ENCODE peak calls at places on chromosomes 6 and 20, in eight cellular contexts. One of them, this sample, is unnamed.

GRCh38 chr20:23283096-23283850 is 67.3 kb upstream of the NXT1 start:
- DNase-seq in HFFc6: no peak
- DNase-seq in astrocyte: no peak
- DNase-seq in sigmoid colon: no peak
- DNase-seq in adrenal gland: no peak
- DNase-seq in AG10803: no peak
- DNase-seq in mesothelial cell of epicardium: no peak
- DNase-seq in IMR-90: no peak
- DNase-seq in this sample: no peak

GRCh38 chr6:144033816-144034540 is 25.9 kb upstream of the PLAGL1 start:
- DNase-seq in mesothelial cell of epicardium: no peak
- DNase-seq in adrenal gland: no peak
- DNase-seq in IMR-90: peak; percentile 69
- DNase-seq in HFFc6: peak; percentile 80
- DNase-seq in AG10803: peak; percentile 93
- DNase-seq in astrocyte: peak; percentile 71
- DNase-seq in sigmoid colon: no peak
- DNase-seq in this sample: no peak

GRCh38 chr20:20743511-20744169 is 31.2 kb upstream of the RALGAPA2 start:
- DNase-seq in adrenal gland: no peak
- DNase-seq in mesothelial cell of epicardium: no peak
- DNase-seq in sigmoid colon: peak; percentile 89
- DNase-seq in HFFc6: no peak
- DNase-seq in astrocyte: peak; percentile 2
- DNase-seq in IMR-90: no peak
- DNase-seq in AG10803: no peak
- DNase-seq in this sample: no peak

GRCh38 chr6:53366128-53366527 is 17.4 kb upstream of the ELOVL5 start:
- DNase-seq in astrocyte: no peak
- DNase-seq in adrenal gland: no peak
- DNase-seq in IMR-90: no peak
- DNase-seq in AG10803: no peak
- DNase-seq in sigmoid colon: no peak
- DNase-seq in HFFc6: no peak
- DNase-seq in mesothelial cell of epicardium: no peak
- DNase-seq in this sample: no peak

GRCh38 chr20:48846516-48847492 is 19.0 kb upstream of the PREX1 start:
- DNase-seq in HFFc6: no peak
- DNase-seq in astrocyte: no peak
- DNase-seq in IMR-90: no peak
- DNase-seq in adrenal gland: no peak
- DNase-seq in mesothelial cell of epicardium: no peak
- DNase-seq in sigmoid colon: no peak
- DNase-seq in AG10803: no peak
- DNase-seq in this sample: peak; percentile 80

GRCh38 chr6:137625808-137626207 is 131.6 kb upstream of the OLIG3 start:
- DNase-seq in sigmoid colon: no peak
- DNase-seq in adrenal gland: no peak
- DNase-seq in HFFc6: no peak
- DNase-seq in IMR-90: no peak
- DNase-seq in AG10803: no peak
- DNase-seq in astrocyte: no peak
- DNase-seq in mesothelial cell of epicardium: no peak
- DNase-seq in this sample: no peak

GRCh38 chr6:99822741-99823512 is 171.1 kb downstream of the MCHR2 start:
- DNase-seq in HFFc6: peak; percentile 85
- DNase-seq in mesothelial cell of epicardium: no peak
- DNase-seq in adrenal gland: no peak
- DNase-seq in AG10803: peak; percentile 76
- DNase-seq in sigmoid colon: no peak
- DNase-seq in astrocyte: peak; percentile 44
- DNase-seq in IMR-90: peak; percentile 82
- DNase-seq in this sample: peak; percentile 66

GRCh38 chr6:149851461-149851860 is 12.7 kb downstream of the LRP11 start:
- DNase-seq in AG10803: peak; percentile 73
- DNase-seq in astrocyte: peak; percentile 36
- DNase-seq in mesothelial cell of epicardium: no peak
- DNase-seq in HFFc6: peak; percentile 59
- DNase-seq in sigmoid colon: no peak
- DNase-seq in adrenal gland: no peak
- DNase-seq in IMR-90: peak; percentile 78
- DNase-seq in this sample: no peak

GRCh38 chr6:95318137-95318536 is 259.2 kb upstream of the MANEA start:
- DNase-seq in astrocyte: no peak
- DNase-seq in mesothelial cell of epicardium: no peak
- DNase-seq in HFFc6: no peak
- DNase-seq in adrenal gland: no peak
- DNase-seq in AG10803: no peak
- DNase-seq in IMR-90: no peak
- DNase-seq in sigmoid colon: no peak
- DNase-seq in this sample: no peak

GRCh38 chr6:148240463-148240845 is 102.2 kb upstream of the SASH1 start:
- DNase-seq in astrocyte: peak; percentile 87
- DNase-seq in sigmoid colon: no peak
- DNase-seq in adrenal gland: no peak
- DNase-seq in mesothelial cell of epicardium: no peak
- DNase-seq in HFFc6: peak; percentile 64
- DNase-seq in IMR-90: peak; percentile 86
- DNase-seq in AG10803: peak; percentile 91
- DNase-seq in this sample: no peak

GRCh38 chr6:157989541-157990289 is 8.1 kb downstream of the SYNJ2 start:
- DNase-seq in sigmoid colon: peak; percentile 90
- DNase-seq in astrocyte: peak; percentile 62
- DNase-seq in AG10803: no peak
- DNase-seq in adrenal gland: peak; percentile 85
- DNase-seq in IMR-90: peak; percentile 65
- DNase-seq in mesothelial cell of epicardium: no peak
- DNase-seq in HFFc6: peak; percentile 47
- DNase-seq in this sample: no peak

GRCh38 chr6:82331031-82331773 is 32.4 kb upstream of the TPBG start:
- DNase-seq in adrenal gland: no peak
- DNase-seq in AG10803: peak; percentile 81
- DNase-seq in mesothelial cell of epicardium: no peak
- DNase-seq in HFFc6: peak; percentile 72
- DNase-seq in astrocyte: peak; percentile 49
- DNase-seq in sigmoid colon: no peak
- DNase-seq in IMR-90: peak; percentile 42
- DNase-seq in this sample: no peak

GRCh38 chr20:1169224-1169623 is 15.6 kb downstream of the TMEM74B start:
- DNase-seq in adrenal gland: no peak
- DNase-seq in AG10803: no peak
- DNase-seq in astrocyte: no peak
- DNase-seq in HFFc6: no peak
- DNase-seq in sigmoid colon: no peak
- DNase-seq in IMR-90: no peak
- DNase-seq in mesothelial cell of epicardium: no peak
- DNase-seq in this sample: no peak

GRCh38 chr6:111605100-111605748 is 454 bp downstream of the TRAF3IP2 start:
- DNase-seq in HFFc6: peak; percentile 84
- DNase-seq in adrenal gland: peak; percentile 63
- DNase-seq in AG10803: peak; percentile 97
- DNase-seq in astrocyte: peak; percentile 81
- DNase-seq in sigmoid colon: peak; percentile 92
- DNase-seq in mesothelial cell of epicardium: peak; percentile 54
- DNase-seq in IMR-90: peak; percentile 86
- DNase-seq in this sample: peak; percentile 45

GRCh38 chr20:49896204-49896603 is 19.1 kb downstream of the SPATA2 start:
- DNase-seq in AG10803: no peak
- DNase-seq in adrenal gland: no peak
- DNase-seq in sigmoid colon: no peak
- DNase-seq in mesothelial cell of epicardium: no peak
- DNase-seq in HFFc6: no peak
- DNase-seq in IMR-90: no peak
- DNase-seq in astrocyte: no peak
- DNase-seq in this sample: no peak

GRCh38 chr6:109457596-109457996 is 2.0 kb upstream of the MICAL1 start:
- DNase-seq in HFFc6: no peak
- DNase-seq in adrenal gland: no peak
- DNase-seq in sigmoid colon: no peak
- DNase-seq in astrocyte: no peak
- DNase-seq in mesothelial cell of epicardium: no peak
- DNase-seq in AG10803: peak; percentile 32
- DNase-seq in IMR-90: no peak
- DNase-seq in this sample: no peak

GRCh38 chr20:32439132-32439829 is 81.2 kb downstream of the ASXL1 start:
- DNase-seq in astrocyte: peak; percentile 73
- DNase-seq in IMR-90: peak; percentile 92
- DNase-seq in HFFc6: peak; percentile 87
- DNase-seq in sigmoid colon: peak; percentile 44
- DNase-seq in AG10803: peak; percentile 90
- DNase-seq in adrenal gland: no peak
- DNase-seq in mesothelial cell of epicardium: peak; percentile 20
- DNase-seq in this sample: no peak

GRCh38 chr6:12403201-12403826 is 113.2 kb downstream of the EDN1 start:
- DNase-seq in astrocyte: peak; percentile 48
- DNase-seq in AG10803: peak; percentile 70
- DNase-seq in adrenal gland: no peak
- DNase-seq in mesothelial cell of epicardium: no peak
- DNase-seq in HFFc6: peak; percentile 70
- DNase-seq in sigmoid colon: no peak
- DNase-seq in IMR-90: peak; percentile 69
- DNase-seq in this sample: no peak
- TF ChIP-seq CTCF in astrocyte: no peak
- TF ChIP-seq CTCF in AG10803: peak; percentile 35
- TF ChIP-seq CTCF in adrenal gland: peak; percentile 5
- TF ChIP-seq CTCF in mesothelial cell of epicardium: no peak
- TF ChIP-seq CTCF in HFFc6: peak; percentile 22
- TF ChIP-seq CTCF in sigmoid colon: no peak
- TF ChIP-seq CTCF in IMR-90: no peak
- TF ChIP-seq CTCF in this sample: no peak

DNA sequence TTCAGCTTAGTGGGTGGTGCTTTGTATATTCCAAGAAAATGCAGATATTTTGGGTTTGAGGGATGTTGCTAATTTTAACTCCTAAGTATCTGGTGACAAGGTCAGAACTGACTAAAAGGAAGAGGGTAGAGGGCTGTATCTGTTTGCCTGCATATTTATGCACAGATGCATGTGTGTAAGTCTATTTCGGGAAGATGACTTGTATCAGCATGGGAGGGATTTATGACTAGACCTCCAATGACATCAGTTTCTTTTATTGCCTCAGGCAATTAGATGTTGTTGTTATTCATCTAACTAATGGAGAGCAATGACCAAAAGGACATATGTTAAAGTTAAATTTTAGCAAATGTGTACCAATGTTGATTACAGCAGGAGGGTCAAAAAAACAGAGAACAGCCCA is 734.3 kb downstream of the QKI start:
- DNase-seq in HFFc6: no peak
- DNase-seq in IMR-90: no peak
- DNase-seq in sigmoid colon: no peak
- DNase-seq in adrenal gland: no peak
- DNase-seq in AG10803: no peak
- DNase-seq in mesothelial cell of epicardium: no peak
- DNase-seq in astrocyte: no peak
- DNase-seq in this sample: no peak
- TF ChIP-seq CTCF in HFFc6: no peak
- TF ChIP-seq CTCF in IMR-90: no peak
- TF ChIP-seq CTCF in sigmoid colon: no peak
- TF ChIP-seq CTCF in adrenal gland: no peak
- TF ChIP-seq CTCF in AG10803: no peak
- TF ChIP-seq CTCF in mesothelial cell of epicardium: no peak
- TF ChIP-seq CTCF in astrocyte: no peak
- TF ChIP-seq CTCF in this sample: no peak

GRCh38 chr20:58651548-58651822 is 402 bp downstream of the STX16 start:
- DNase-seq in IMR-90: peak; percentile 8
- DNase-seq in AG10803: no peak
- DNase-seq in HFFc6: no peak
- DNase-seq in astrocyte: no peak
- DNase-seq in sigmoid colon: no peak
- DNase-seq in mesothelial cell of epicardium: peak; percentile 76
- DNase-seq in adrenal gland: no peak
- DNase-seq in this sample: no peak

GRCh38 chr20:58651823-58652605 is 931 bp downstream of the STX16 start:
- DNase-seq in astrocyte: peak; percentile 78
- DNase-seq in sigmoid colon: peak; percentile 71
- DNase-seq in HFFc6: peak; percentile 53
- DNase-seq in adrenal gland: peak; percentile 50
- DNase-seq in mesothelial cell of epicardium: no peak
- DNase-seq in IMR-90: peak; percentile 73
- DNase-seq in AG10803: peak; percentile 71
- DNase-seq in this sample: peak; percentile 86

GRCh38 chr20:58656825-58657224 is 5.7 kb downstream of the STX16 start:
- DNase-seq in astrocyte: no peak
- DNase-seq in adrenal gland: peak; percentile 10
- DNase-seq in sigmoid colon: no peak
- DNase-seq in mesothelial cell of epicardium: no peak
- DNase-seq in IMR-90: no peak
- DNase-seq in AG10803: no peak
- DNase-seq in HFFc6: no peak
- DNase-seq in this sample: no peak

GRCh38 chr20:58652606-58653303 is 1.7 kb downstream of the STX16 start:
- DNase-seq in adrenal gland: peak; percentile 12
- DNase-seq in AG10803: no peak
- DNase-seq in HFFc6: no peak
- DNase-seq in IMR-90: no peak
- DNase-seq in sigmoid colon: no peak
- DNase-seq in mesothelial cell of epicardium: no peak
- DNase-seq in astrocyte: no peak
- DNase-seq in this sample: no peak

GRCh38 chr20:58655328-58656094 is 4.4 kb downstream of the STX16 start:
- DNase-seq in sigmoid colon: no peak
- DNase-seq in IMR-90: no peak
- DNase-seq in mesothelial cell of epicardium: no peak
- DNase-seq in astrocyte: no peak
- DNase-seq in HFFc6: no peak
- DNase-seq in AG10803: no peak
- DNase-seq in adrenal gland: no peak
- DNase-seq in this sample: no peak
- TF ChIP-seq CTCF in sigmoid colon: no peak
- TF ChIP-seq CTCF in IMR-90: no peak
- TF ChIP-seq CTCF in mesothelial cell of epicardium: no peak
- TF ChIP-seq CTCF in astrocyte: no peak
- TF ChIP-seq CTCF in HFFc6: no peak
- TF ChIP-seq CTCF in AG10803: no peak
- TF ChIP-seq CTCF in adrenal gland: no peak
- TF ChIP-seq CTCF in this sample: no peak

GRCh38 chr20:37392441-37393195 is 46.7 kb downstream of the SRC start:
- DNase-seq in adrenal gland: no peak
- DNase-seq in AG10803: no peak
- DNase-seq in IMR-90: no peak
- DNase-seq in mesothelial cell of epicardium: no peak
- DNase-seq in astrocyte: no peak
- DNase-seq in HFFc6: no peak
- DNase-seq in sigmoid colon: no peak
- DNase-seq in this sample: no peak
- TF ChIP-seq CTCF in adrenal gland: peak; percentile 11
- TF ChIP-seq CTCF in AG10803: peak; percentile 46
- TF ChIP-seq CTCF in IMR-90: peak; percentile 39
- TF ChIP-seq CTCF in mesothelial cell of epicardium: no peak
- TF ChIP-seq CTCF in astrocyte: peak; percentile 17
- TF ChIP-seq CTCF in HFFc6: peak; percentile 72
- TF ChIP-seq CTCF in sigmoid colon: no peak
- TF ChIP-seq CTCF in this sample: peak; percentile 60

GRCh38 chr6:156618600-156619205 is 158.5 kb upstream of the ARID1B start:
- DNase-seq in astrocyte: no peak
- DNase-seq in adrenal gland: no peak
- DNase-seq in HFFc6: no peak
- DNase-seq in AG10803: no peak
- DNase-seq in sigmoid colon: no peak
- DNase-seq in IMR-90: no peak
- DNase-seq in mesothelial cell of epicardium: no peak
- DNase-seq in this sample: no peak
- TF ChIP-seq CTCF in astrocyte: no peak
- TF ChIP-seq CTCF in adrenal gland: no peak
- TF ChIP-seq CTCF in HFFc6: no peak
- TF ChIP-seq CTCF in AG10803: no peak
- TF ChIP-seq CTCF in sigmoid colon: no peak
- TF ChIP-seq CTCF in IMR-90: peak; percentile 1
- TF ChIP-seq CTCF in mesothelial cell of epicardium: no peak
- TF ChIP-seq CTCF in this sample: no peak